ENCODE peak calls at places on chromosomes 6 and 20, in nine cellular contexts. T is tibial artery; Q is HepG2; Y is IMR-90; D is CD8-positive, alpha-beta T cell; W is breast epithelium; A is colonic mucosa; S is naive thymus-derived CD4-positive, alpha-beta T cell; U is pancreas. R is an unnamed sample. For H3K27me3 and H3K4me1, the result is how much of the 10 kb centered on the place peaks cover.

GRCh38 chr6:152952045-152952444 is 30.8 kb downstream of the FBXO5 start:
- DNase-seq in W (no peak), Q (peak), T (no peak), D (no peak), A (no peak), S (no peak), Y (peak), U (no peak), R (no peak)

GRCh38 chr6:152600022-152600421 is 37.1 kb downstream of the SYNE1 start:
- DNase-seq in Q (no peak), A (no peak), W (no peak), D (no peak), Y (no peak), U (no peak), T (no peak), S (no peak), R (no peak)

GRCh38 chr6:39855356-39855995 is 63.3 kb downstream of the DAAM2 start:
- DNase-seq in D (no peak), Y (peak), Q (no peak), S (no peak), U (no peak), A (no peak), T (no peak), W (no peak), R (no peak)

GRCh38 chr20:37385176-37385575 is 39.2 kb downstream of the SRC start:
- DNase-seq in W (no peak), Q (no peak), U (no peak), Y (no peak), A (no peak), D (no peak), T (peak), S (no peak), R (no peak)

GRCh38 chr6:153170511-153170910 is 39.4 kb upstream of the RGS17 start:
- DNase-seq in A (no peak), Q (no peak), Y (peak), U (no peak), S (no peak), W (no peak), T (no peak), D (no peak), R (no peak)

GRCh38 chr6:4351857-4352669 is 216.7 kb upstream of the ECI2 start:
- DNase-seq in T (peak), A (peak), U (peak), W (peak), D (no peak), Y (peak), Q (no peak), S (no peak), R (no peak)

GRCh38 chr6:163825033-163825432 is 410.5 kb downstream of the QKI start:
- DNase-seq in S (no peak), Q (no peak), D (no peak), A (no peak), Y (peak), W (no peak), T (no peak), U (no peak), R (no peak)

GRCh38 chr6:49849121-49849907 is 17.0 kb downstream of the CRISP1 start:
- DNase-seq in A (no peak), Y (peak), T (no peak), S (peak), W (no peak), D (no peak), U (no peak), Q (peak), R (no peak)

GRCh38 chr20:36493013-36493800 is 48.1 kb upstream of the MYL9 start:
- DNase-seq in Q (no peak), A (peak), D (no peak), U (no peak), W (no peak), S (no peak), Y (no peak), T (no peak), R (no peak)

GRCh38 chr20:13717631-13718044 is 67.1 kb downstream of the ESF1 start:
- DNase-seq in Y (no peak), A (no peak), S (no peak), Q (no peak), W (no peak), D (no peak), U (no peak), T (no peak), R (no peak)

GRCh38 chr20:61817575-61817974 is 248.1 kb downstream of the TAF4 start:
- DNase-seq in W (no peak), U (no peak), Y (no peak), D (no peak), T (no peak), S (no peak), Q (no peak), A (no peak), R (no peak)

GRCh38 chr20:45501600-45501999 is 13.8 kb downstream of the SPINT3 start:
- DNase-seq in Q (no peak), D (no peak), Y (no peak), S (no peak), T (no peak), W (no peak), U (no peak), A (no peak), R (no peak)

GRCh38 chr20:36384022-36384619 is 78.0 kb downstream of the DLGAP4 start:
- DNase-seq in Y (peak), D (peak), Q (peak), T (no peak), S (peak), W (no peak), U (no peak), A (peak), R (no peak)

GRCh38 chr6:75467284-75467683 is 26.3 kb downstream of the FILIP1 start:
- DNase-seq in W (no peak), Y (no peak), T (no peak), S (no peak), D (no peak), A (no peak), Q (no peak), U (no peak), R (no peak)

GRCh38 chr6:132122871-132123270 is 171.7 kb upstream of the CCN2 start:
- DNase-seq in W (no peak), D (no peak), Q (peak), U (no peak), A (no peak), S (no peak), T (no peak), Y (peak), R (no peak)

GRCh38 chr6:144158133-144158532 is 7.8 kb downstream of the STX11 start:
- DNase-seq in T (no peak), U (no peak), S (no peak), D (no peak), Q (no peak), A (no peak), W (peak), Y (peak), R (no peak)

GRCh38 chr20:11919046-11919445 is 1.4 kb downstream of the BTBD3 start:
- DNase-seq in Y (peak), U (peak), W (no peak), S (no peak), D (no peak), A (no peak), Q (no peak), T (no peak), R (no peak)

GRCh38 chr6:105077592-105078463 is 102.0 kb downstream of the POPDC3 start:
- DNase-seq in Q (peak), D (no peak), W (no peak), U (no peak), Y (peak), S (no peak), A (no peak), T (no peak), R (no peak)

GRCh38 chr6:155955038-155955437 is 499.4 kb upstream of the NOX3 start:
- DNase-seq in Q (no peak), S (no peak), T (no peak), A (no peak), U (no peak), Y (no peak), W (no peak), D (no peak), R (no peak)

GRCh38 chr6:149965191-149966020 is 1.7 kb downstream of the ULBP1 start:
- DNase-seq in T (no peak), W (no peak), Y (no peak), Q (no peak), U (no peak), D (no peak), A (no peak), S (no peak), R (no peak)

GRCh38 chr6:121297699-121298098 is 36.6 kb downstream of the TBC1D32 start:
- DNase-seq in U (no peak), Q (no peak), W (no peak), A (no peak), Y (peak), D (no peak), T (no peak), S (no peak), R (no peak)

GRCh38 chr6:149111556-149112115 is 205.9 kb upstream of the TAB2 start:
- DNase-seq in U (no peak), Y (no peak), T (no peak), S (no peak), A (no peak), Q (no peak), W (no peak), D (no peak), R (no peak)

GRCh38 chr20:8523684-8524083 is 391.6 kb downstream of the PLCB1 start:
- DNase-seq in U (no peak), A (no peak), D (no peak), W (no peak), Y (peak), Q (no peak), S (no peak), T (no peak), R (no peak)

GRCh38 chr20:3121271-3121911 is 36.9 kb upstream of the AVP start:
- DNase-seq in W (no peak), A (no peak), S (peak), U (no peak), T (no peak), D (peak), Q (no peak), Y (no peak), R (no peak)

GRCh38 chr6:161418458-161418945 is 144.6 kb upstream of the AGPAT4 start:
- DNase-seq in T (no peak), W (no peak), S (peak), A (peak), Y (peak), D (no peak), Q (peak), U (no peak), R (no peak)

GRCh38 chr20:23050847-23051627 is 1.6 kb upstream of the THBD start:
- DNase-seq in U (peak), Y (peak), W (no peak), D (no peak), T (peak), A (peak), Q (no peak), S (no peak), R (peak)

GRCh38 chr20:1305682-1306081 is 23.3 kb downstream of the SDCBP2 start:
- DNase-seq in U (no peak), A (no peak), W (no peak), Y (no peak), S (no peak), Q (no peak), D (no peak), T (no peak), R (no peak)

GRCh38 chr6:90429713-90430112 is 133.1 kb upstream of the BACH2 start:
- DNase-seq in D (no peak), Y (no peak), S (no peak), W (no peak), A (no peak), U (no peak), T (no peak), Q (no peak), R (no peak)

GRCh38 chr6:90044833-90045337 is 150.6 kb downstream of the GJA10 start:
- DNase-seq in U (no peak), T (no peak), Y (peak), A (no peak), W (no peak), D (no peak), Q (no peak), S (no peak), R (no peak)

GRCh38 chr20:25272223-25273000 is 24.5 kb downstream of the PYGB start:
- DNase-seq in Q (no peak), U (no peak), D (no peak), A (no peak), W (peak), Y (no peak), S (no peak), T (peak), R (peak)

GRCh38 chr20:2133318-2134183 is 31.9 kb downstream of the STK35 start:
- DNase-seq in D (no peak), U (no peak), S (no peak), Q (no peak), A (no peak), T (no peak), W (no peak), Y (peak), R (no peak)

GRCh38 chr6:2196079-2196679 is 49.2 kb downstream of the GMDS start:
- DNase-seq in S (no peak), A (peak), Q (peak), T (no peak), U (no peak), Y (peak), W (no peak), D (no peak), R (no peak)

GRCh38 chr6:99611148-99611547 is 4.5 kb downstream of the PRDM13 start:
- DNase-seq in W (no peak), Q (no peak), Y (peak), D (no peak), S (no peak), A (no peak), T (no peak), U (no peak), R (no peak)

GRCh38 chr6:158879180-158879579 is 60.0 kb upstream of the EZR start:
- DNase-seq in A (no peak), D (no peak), T (no peak), S (no peak), Y (no peak), U (no peak), Q (no peak), W (no peak), R (no peak)

GRCh38 chr20:7375905-7376304 is 564.4 kb downstream of the HAO1 start:
- DNase-seq in A (no peak), T (no peak), W (no peak), U (no peak), Q (peak), S (no peak), Y (peak), D (no peak), R (no peak)

GRCh38 chr6:3231213-3232016 is 4.0 kb upstream of the TUBB2B start:
- DNase-seq in U (peak), D (no peak), A (peak), S (no peak), T (peak), W (peak), Y (peak), Q (peak), R (peak)
- H3K27me3 ChIP-seq in U (under half), D (half or more), A (half or more), S (under half), T (half or more), W (under half), Y (under half), Q (under half), R (half or more)

GRCh38 chr20:55522296-55522815 is 483.0 kb downstream of the CBLN4 start:
- DNase-seq in Q (no peak), W (no peak), S (no peak), A (no peak), Y (no peak), T (no peak), D (no peak), U (no peak), R (no peak)
- H3K4me3 ChIP-seq in Q (no peak), W (no peak), S (no peak), A (no peak), Y (no peak), T (no peak), D (no peak), U (no peak), R (no peak)

GRCh38 chr6:29964904-29965872 is 22.9 kb downstream of the HLA-A start:
- DNase-seq in W (peak), T (peak), U (peak), Y (peak), S (peak), Q (peak), A (peak), D (peak), R (peak)
- H3K4me1 ChIP-seq in W (under half), T (under half), U (under half), Y (under half), S (under half), Q (under half), A (under half), D (under half), R (under half)

DNA sequence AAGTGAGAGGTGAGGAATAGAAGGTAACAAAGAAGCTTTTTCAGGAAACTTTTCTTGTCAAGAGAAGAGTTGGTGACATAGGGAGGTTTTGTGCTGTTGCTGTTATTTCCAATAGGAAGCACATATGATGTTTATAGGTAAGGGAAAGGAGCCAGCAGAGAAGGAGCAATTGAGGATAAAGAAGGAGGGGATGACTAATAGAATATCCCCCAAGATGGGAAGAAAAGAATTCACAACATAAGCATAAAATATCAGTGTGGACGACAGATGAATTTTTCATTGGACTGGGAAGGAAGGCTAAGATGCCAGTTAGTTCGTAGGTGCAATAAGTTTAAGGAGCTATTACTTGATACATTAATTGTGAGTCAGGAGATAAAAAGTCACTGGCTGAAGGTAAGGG is 8.5 kb upstream of the BEND6 start:
- DNase-seq in A (no peak), S (no peak), U (no peak), W (no peak), T (no peak), Q (no peak), Y (peak), D (no peak), R (no peak)
- H3K27me3 ChIP-seq in A (under half), S (under half), U (under half), W (under half), T (under half), Q (under half), Y (under half), D (under half), R (under half)

GRCh38 chr6:166173292-166173951 is 5.8 kb upstream of the TBXT start:
- DNase-seq in W (no peak), Q (no peak), S (no peak), A (no peak), Y (no peak), D (no peak), U (peak), T (no peak), R (no peak)

GRCh38 chr6:166176106-166176505 is 8.5 kb upstream of the TBXT start:
- DNase-seq in T (no peak), S (no peak), W (no peak), Y (no peak), Q (no peak), D (no peak), A (no peak), U (no peak), R (no peak)

GRCh38 chr6:166169549-166170421 is 2.1 kb upstream of the TBXT start:
- DNase-seq in A (no peak), T (no peak), Q (no peak), Y (no peak), W (no peak), S (no peak), U (no peak), D (no peak), R (no peak)

GRCh38 chr6:166174031-166174430 is 6.4 kb upstream of the TBXT start:
- DNase-seq in Q (no peak), W (no peak), D (no peak), S (no peak), A (no peak), T (no peak), Y (no peak), U (no peak), R (no peak)

GRCh38 chr6:166172546-166172945 is 4.9 kb upstream of the TBXT start:
- DNase-seq in W (no peak), T (no peak), A (no peak), S (no peak), Y (no peak), Q (no peak), U (no peak), D (no peak), R (no peak)
- H3K4me3 ChIP-seq in W (no peak), T (no peak), A (no peak), S (no peak), Y (no peak), Q (no peak), U (no peak), D (no peak), R (no peak)

DNA sequence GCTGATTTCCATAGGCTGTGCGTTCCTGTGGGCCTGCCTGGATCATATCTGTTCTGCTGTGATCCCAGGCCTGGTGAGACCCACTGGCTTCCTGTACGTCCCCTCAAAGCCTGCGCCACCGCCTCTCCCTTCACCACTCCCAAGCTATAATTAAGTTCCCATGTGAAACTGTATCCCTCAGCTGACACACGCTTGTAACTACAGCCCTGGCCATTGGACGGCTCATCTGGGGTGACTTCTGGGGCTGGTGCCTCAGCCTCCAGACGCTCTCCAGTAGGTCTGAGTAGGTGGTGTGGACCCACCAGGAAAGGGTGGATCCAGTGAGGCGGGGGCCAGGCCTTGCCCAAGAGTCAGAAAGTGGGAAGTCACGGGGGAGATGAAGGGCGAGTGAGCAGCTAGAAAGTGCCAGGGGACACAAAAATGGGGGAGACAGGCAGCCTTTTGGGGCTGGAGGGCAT is 21.0 kb downstream of the PPARD start:
- DNase-seq in Q (no peak), S (no peak), U (no peak), T (no peak), Y (peak), D (no peak), A (no peak), W (no peak), R (peak)
- H3K4me1 ChIP-seq in Q (under half), S (under half), U (under half), T (under half), Y (under half), D (under half), A (under half), W (under half), R (under half)

DNA sequence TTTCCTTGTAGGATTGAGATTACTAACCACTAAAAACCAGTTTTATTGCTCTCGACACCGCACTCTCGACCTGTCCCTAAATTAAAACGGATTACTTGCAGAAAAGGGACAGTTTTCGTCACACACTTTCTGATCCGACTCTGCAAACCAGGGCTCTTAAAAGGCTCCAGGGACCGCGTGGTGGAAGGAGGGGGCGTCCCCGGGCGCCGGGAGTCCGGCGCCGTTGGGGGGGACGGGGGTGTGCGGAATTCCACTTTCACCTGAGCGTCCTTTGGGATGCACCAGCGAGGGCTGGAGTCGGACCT is 695 bp downstream of the MAK start:
- DNase-seq in A (peak), W (no peak), U (no peak), S (peak), Q (no peak), Y (no peak), T (no peak), D (no peak), R (no peak)
- H3K27me3 ChIP-seq in A (under half), W (under half), U (under half), S (under half), Q (under half), Y (under half), T (under half), D (under half), R (under half)

GRCh38 chr6:36983538-36983937 is 2.5 kb downstream of the MTCH1 start:
- DNase-seq in T (no peak), W (no peak), S (no peak), D (no peak), Q (no peak), Y (no peak), A (no peak), U (no peak), R (no peak)
- H3K4me3 ChIP-seq in T (no peak), W (peak), S (no peak), D (no peak), Q (no peak), Y (no peak), A (no peak), U (no peak), R (no peak)

GRCh38 chr6:157432231-157432630 is 51.2 kb downstream of the ZDHHC14 start:
- DNase-seq in U (no peak), Q (no peak), W (no peak), Y (no peak), S (no peak), D (no peak), A (no peak), T (no peak), R (no peak)
- H3K4me1 ChIP-seq in U (under half), Q (under half), W (under half), Y (under half), S (under half), D (under half), A (under half), T (under half), R (under half)